ENCODE peak calls at places on chromosomes 13 and 19, in four cellular contexts. One of them, this sample, is unnamed.

GRCh38 chr19:30119180-30119920 is 177.3 kb downstream of the URI1 start:
- DNase-seq in HepG2: no peak
- DNase-seq in H1: no peak
- DNase-seq in HCT116: no peak
- DNase-seq in this sample: no peak

GRCh38 chr19:32458500-32459123 is 53.0 kb downstream of the DPY19L3 start:
- DNase-seq in HCT116: no peak
- DNase-seq in HepG2: no peak
- DNase-seq in H1: no peak
- DNase-seq in this sample: no peak

GRCh38 chr13:30234763-30235162 is 72.6 kb downstream of the KATNAL1 start:
- DNase-seq in HepG2: no peak
- DNase-seq in H1: no peak
- DNase-seq in HCT116: no peak
- DNase-seq in this sample: no peak

GRCh38 chr19:12788682-12789097 is 2.6 kb upstream of the JUNB start:
- DNase-seq in HCT116: no peak
- DNase-seq in H1: no peak
- DNase-seq in HepG2: peak
- DNase-seq in this sample: peak

GRCh38 chr19:934865-935422 is 9.1 kb downstream of the ARID3A start:
- DNase-seq in HepG2: peak
- DNase-seq in H1: no peak
- DNase-seq in HCT116: no peak
- DNase-seq in this sample: no peak

GRCh38 chr13:50129065-50129922 is 114.0 kb downstream of the KCNRG start:
- DNase-seq in HepG2: no peak
- DNase-seq in HCT116: no peak
- DNase-seq in H1: no peak
- DNase-seq in this sample: no peak

GRCh38 chr13:97395437-97396136 is 38.4 kb upstream of the RAP2A start:
- DNase-seq in HCT116: no peak
- DNase-seq in H1: no peak
- DNase-seq in HepG2: no peak
- DNase-seq in this sample: no peak

GRCh38 chr19:1648926-1649541 is 3.4 kb downstream of the TCF3 start:
- DNase-seq in H1: no peak
- DNase-seq in HCT116: no peak
- DNase-seq in HepG2: no peak
- DNase-seq in this sample: no peak

GRCh38 chr13:80400164-80400767 is 59.3 kb upstream of the SPRY2 start:
- DNase-seq in H1: no peak
- DNase-seq in HepG2: no peak
- DNase-seq in HCT116: no peak
- DNase-seq in this sample: no peak

GRCh38 chr13:79779761-79780160 is 298.8 kb downstream of the NDFIP2 start:
- DNase-seq in HepG2: peak
- DNase-seq in HCT116: no peak
- DNase-seq in H1: no peak
- DNase-seq in this sample: no peak

GRCh38 chr19:31312004-31312403 is 37.2 kb downstream of the TSHZ3 start:
- DNase-seq in HCT116: no peak
- DNase-seq in HepG2: no peak
- DNase-seq in H1: no peak
- DNase-seq in this sample: peak
- TF ChIP-seq FOSL1 in HCT116: no peak
- TF ChIP-seq FOSL1 in HepG2: no peak
- TF ChIP-seq FOSL1 in H1: no peak
- TF ChIP-seq FOSL1 in this sample: peak

DNA sequence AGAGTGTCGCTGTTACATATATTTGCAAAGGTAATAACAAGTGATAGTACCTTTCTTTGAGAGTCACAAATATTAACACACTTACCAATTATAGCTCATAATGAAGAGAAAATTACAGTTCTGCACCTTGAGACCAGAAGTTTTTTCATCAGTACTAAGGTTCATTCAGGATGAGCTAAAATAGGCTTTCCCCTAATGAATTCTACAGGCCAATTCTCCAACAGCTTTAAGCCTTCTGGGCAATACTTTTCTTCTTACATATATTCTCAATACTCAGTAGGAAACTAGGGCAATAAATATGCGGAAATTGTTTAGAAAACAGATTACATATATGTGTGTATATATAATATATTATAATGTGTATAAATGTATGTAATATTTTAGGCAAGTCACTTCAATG is 2672.8 kb upstream of the PCDH20 start:
- DNase-seq in H1: no peak
- DNase-seq in HCT116: no peak
- DNase-seq in HepG2: no peak
- DNase-seq in this sample: no peak
- TF ChIP-seq FOSL1 in H1: no peak
- TF ChIP-seq FOSL1 in HCT116: no peak
- TF ChIP-seq FOSL1 in HepG2: no peak
- TF ChIP-seq FOSL1 in this sample: no peak

GRCh38 chr13:108679989-108680388 is 50.6 kb downstream of the MYO16 start:
- DNase-seq in HepG2: no peak
- DNase-seq in HCT116: no peak
- DNase-seq in H1: no peak
- DNase-seq in this sample: no peak
- TF ChIP-seq FOSL1 in HepG2: no peak
- TF ChIP-seq FOSL1 in HCT116: no peak
- TF ChIP-seq FOSL1 in H1: no peak
- TF ChIP-seq FOSL1 in this sample: no peak

GRCh38 chr13:32779119-32779518 is 192.9 kb downstream of the PDS5B start:
- DNase-seq in HepG2: no peak
- DNase-seq in H1: no peak
- DNase-seq in HCT116: no peak
- DNase-seq in this sample: no peak

GRCh38 chr13:32781906-32782305 is 195.7 kb downstream of the PDS5B start:
- DNase-seq in H1: no peak
- DNase-seq in HepG2: no peak
- DNase-seq in HCT116: no peak
- DNase-seq in this sample: no peak

DNA sequence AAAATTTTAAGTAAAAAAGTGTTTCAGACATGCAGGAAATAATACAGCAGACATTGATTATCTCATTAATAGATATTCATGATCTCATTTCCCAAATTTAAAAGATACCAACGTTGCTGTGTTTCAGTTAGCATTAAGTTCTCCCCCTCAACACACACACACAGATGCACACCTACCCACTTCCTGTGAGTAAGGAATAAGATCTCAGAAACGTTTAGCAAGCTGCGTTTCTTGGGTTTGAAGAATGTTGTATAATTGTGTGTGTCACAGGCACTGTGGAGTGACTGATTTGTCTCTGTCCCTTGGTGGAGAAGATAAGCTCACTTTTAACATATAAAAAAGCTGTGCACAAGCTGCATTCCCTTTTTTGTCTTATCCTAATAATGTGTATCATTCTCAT is 196.8 kb downstream of the PDS5B start:
- DNase-seq in HCT116: no peak
- DNase-seq in H1: no peak
- DNase-seq in HepG2: no peak
- DNase-seq in this sample: no peak
- TF ChIP-seq FOSL1 in HCT116: no peak
- TF ChIP-seq FOSL1 in H1: no peak
- TF ChIP-seq FOSL1 in HepG2: no peak
- TF ChIP-seq FOSL1 in this sample: no peak

GRCh38 chr19:42032428-42032827 is 37.6 kb downstream of the GRIK5 start:
- DNase-seq in HepG2: no peak
- DNase-seq in H1: peak
- DNase-seq in HCT116: no peak
- DNase-seq in this sample: no peak
- TF ChIP-seq FOSL1 in HepG2: no peak
- TF ChIP-seq FOSL1 in H1: no peak
- TF ChIP-seq FOSL1 in HCT116: no peak
- TF ChIP-seq FOSL1 in this sample: no peak

GRCh38 chr19:47447470-47448359 is 24.0 kb downstream of the SLC8A2 start:
- DNase-seq in HepG2: peak
- DNase-seq in HCT116: peak
- DNase-seq in H1: peak
- DNase-seq in this sample: peak
- TF ChIP-seq FOSL1 in HepG2: no peak
- TF ChIP-seq FOSL1 in HCT116: no peak
- TF ChIP-seq FOSL1 in H1: no peak
- TF ChIP-seq FOSL1 in this sample: no peak

GRCh38 chr19:58558066-58558622 is at the start of gene UBE2M:
- DNase-seq in H1: no peak
- DNase-seq in HCT116: no peak
- DNase-seq in HepG2: no peak
- DNase-seq in this sample: peak
- TF ChIP-seq FOSL1 in H1: no peak
- TF ChIP-seq FOSL1 in HCT116: no peak
- TF ChIP-seq FOSL1 in HepG2: no peak
- TF ChIP-seq FOSL1 in this sample: peak

DNA sequence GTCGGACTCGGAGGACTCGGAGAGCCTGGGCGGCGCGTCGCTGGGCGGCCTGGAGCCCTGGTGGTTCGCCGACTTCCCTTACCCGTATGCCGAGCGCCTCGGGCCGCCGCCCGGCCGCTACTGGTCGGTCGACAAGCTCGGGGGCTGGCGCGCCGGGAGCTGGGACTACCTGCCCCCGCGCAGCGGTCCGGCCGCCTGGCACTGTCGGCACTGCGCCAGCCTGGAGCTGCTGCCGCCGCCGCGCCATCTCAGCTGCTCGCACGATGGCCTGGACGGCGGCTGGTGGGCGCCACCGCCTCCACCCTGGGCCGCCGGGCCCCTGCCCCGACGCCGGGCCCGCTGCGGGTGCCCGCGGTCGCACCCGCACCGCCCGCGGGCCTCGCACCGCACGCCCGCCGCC is 2.5 kb upstream of the GRWD1 start:
- DNase-seq in H1: no peak
- DNase-seq in HepG2: no peak
- DNase-seq in HCT116: no peak
- DNase-seq in this sample: no peak
- TF ChIP-seq FOSL1 in H1: no peak
- TF ChIP-seq FOSL1 in HepG2: no peak
- TF ChIP-seq FOSL1 in HCT116: no peak
- TF ChIP-seq FOSL1 in this sample: no peak

GRCh38 chr13:51885651-51886050 is 23.9 kb downstream of the CCDC70 start:
- DNase-seq in H1: no peak
- DNase-seq in HCT116: no peak
- DNase-seq in HepG2: no peak
- DNase-seq in this sample: no peak
- TF ChIP-seq FOSL1 in H1: no peak
- TF ChIP-seq FOSL1 in HCT116: no peak
- TF ChIP-seq FOSL1 in HepG2: no peak
- TF ChIP-seq FOSL1 in this sample: no peak

GRCh38 chr19:48196321-48196761 is 25.9 kb downstream of the ZSWIM9 start:
- DNase-seq in H1: no peak
- DNase-seq in HCT116: no peak
- DNase-seq in HepG2: no peak
- DNase-seq in this sample: no peak
- TF ChIP-seq FOSL1 in H1: no peak
- TF ChIP-seq FOSL1 in HCT116: no peak
- TF ChIP-seq FOSL1 in HepG2: no peak
- TF ChIP-seq FOSL1 in this sample: no peak